ENCODE peak calls at places on chromosomes 16 and 17, in eight cellular contexts. H, C, O, Y, X, U, G and I are unnamed samples.

GRCh38 chr17:5630434-5630833 is 46.1 kb upstream of the NLRP1 start:
- DNase-seq in O (no peak), H (no peak), C (no peak), Y (no peak), X (no peak), U (no peak), G (no peak), I (no peak)

GRCh38 chr16:85565796-85566501 is 47.2 kb upstream of the GSE1 start:
- DNase-seq in Y (no peak), U (no peak), H (no peak), X (no peak), G (no peak), C (no peak), O (no peak), I (no peak)

GRCh38 chr17:47267354-47267828 is 13.8 kb downstream of the ITGB3 start:
- DNase-seq in C (no peak), Y (no peak), U (no peak), G (peak; percentile 59), X (no peak), O (no peak), H (no peak), I (no peak)

GRCh38 chr16:5838071-5838470 is 740.5 kb upstream of the EEF2KMT start:
- DNase-seq in G (no peak), H (no peak), U (no peak), Y (no peak), X (no peak), C (no peak), O (no peak), I (no peak)

GRCh38 chr16:86584726-86585721 is 6.7 kb downstream of the FOXL1 start:
- DNase-seq in H (no peak), O (no peak), Y (no peak), U (no peak), C (no peak), G (no peak), X (no peak), I (no peak)

GRCh38 chr16:67173808-67174705 is 3.7 kb downstream of the NOL3 start:
- DNase-seq in O (peak; percentile 60), X (peak; percentile 80), Y (peak; percentile 90), G (peak; percentile 34), U (no peak), C (no peak), H (peak; percentile 95), I (peak; percentile 80)

GRCh38 chr16:10978846-10979446 is 34.6 kb downstream of the CLEC16A start:
- DNase-seq in X (no peak), G (no peak), Y (no peak), U (no peak), O (no peak), H (no peak), C (no peak), I (no peak)

GRCh38 chr16:46658925-46659324 is 30.1 kb downstream of the VPS35 start:
- DNase-seq in Y (peak; percentile 14), H (peak; percentile 58), X (peak; percentile 58), U (no peak), O (no peak), C (no peak), G (no peak), I (no peak)

GRCh38 chr17:77383613-77384608 is 243.1 kb downstream of the SEC14L1 start:
- DNase-seq in C (no peak), H (peak; percentile 89), U (no peak), Y (peak; percentile 24), G (no peak), O (no peak), X (no peak), I (no peak)

GRCh38 chr16:87850009-87851006 is 19.0 kb downstream of the SLC7A5 start:
- DNase-seq in U (no peak), G (no peak), Y (peak; percentile 44), H (peak; percentile 69), C (peak; percentile 65), X (peak; percentile 85), O (peak; percentile 70), I (peak; percentile 72)

GRCh38 chr16:82814059-82814458 is 187.3 kb downstream of the CDH13 start:
- DNase-seq in O (no peak), G (no peak), X (no peak), H (no peak), C (no peak), Y (no peak), U (no peak), I (no peak)

GRCh38 chr16:14375132-14375491 is 254.9 kb downstream of the PARN start:
- DNase-seq in H (no peak), C (no peak), X (no peak), Y (no peak), U (no peak), G (no peak), O (no peak), I (no peak)

GRCh38 chr17:78620099-78620498 is 42.9 kb upstream of the DNAH17 start:
- DNase-seq in H (no peak), C (no peak), X (no peak), O (no peak), U (no peak), G (no peak), Y (no peak), I (no peak)

GRCh38 chr17:71830916-71831315 is 289.9 kb upstream of the SOX9 start:
- DNase-seq in G (no peak), H (no peak), X (no peak), C (no peak), Y (peak; percentile 27), U (no peak), O (no peak), I (no peak)

GRCh38 chr17:46925185-46925858 is 2.4 kb downstream of the GOSR2 start:
- DNase-seq in H (no peak), X (no peak), Y (no peak), O (no peak), C (no peak), U (no peak), G (no peak), I (no peak)

GRCh38 chr17:19482571-19482970 is 51.1 kb upstream of the SLC47A1 start:
- DNase-seq in C (no peak), Y (no peak), U (no peak), G (no peak), O (no peak), X (no peak), H (no peak), I (no peak)

GRCh38 chr16:67248401-67249177 is at the start of gene SLC9A5:
- DNase-seq in C (no peak), Y (no peak), X (peak; percentile 69), G (no peak), U (no peak), H (peak; percentile 45), O (peak; percentile 21), I (peak; percentile 63)

GRCh38 chr16:50196736-50197135 is 43.6 kb downstream of the TENT4B start:
- DNase-seq in X (no peak), Y (no peak), C (no peak), G (no peak), O (peak; percentile 36), U (no peak), H (no peak), I (no peak)

GRCh38 chr17:30554839-30555751 is 77.9 kb downstream of the GOSR1 start:
- DNase-seq in O (no peak), U (no peak), G (no peak), H (no peak), X (no peak), Y (no peak), C (no peak), I (no peak)

GRCh38 chr16:71297252-71297651 is 8.1 kb upstream of the CMTR2 start:
- DNase-seq in X (no peak), Y (no peak), H (no peak), U (no peak), G (no peak), C (no peak), O (no peak), I (no peak)

GRCh38 chr16:87190288-87191240 is 126.6 kb downstream of the C16orf95 start:
- DNase-seq in X (no peak), O (no peak), G (no peak), Y (no peak), H (no peak), C (no peak), U (no peak), I (no peak)

GRCh38 chr16:27781195-27781524 is 231.2 kb downstream of the KATNIP start:
- DNase-seq in U (no peak), G (no peak), O (no peak), C (no peak), X (no peak), Y (no peak), H (peak; percentile 65), I (no peak)

GRCh38 chr17:74759243-74759801 is 10.9 kb downstream of the NHERF1 start:
- DNase-seq in X (peak; percentile 73), G (no peak), Y (no peak), H (no peak), O (peak; percentile 67), U (no peak), C (no peak), I (no peak)

GRCh38 chr17:19867094-19867653 is 562 bp downstream of the ULK2 start:
- DNase-seq in U (no peak), H (peak; percentile 83), C (peak; percentile 27), O (peak; percentile 48), X (peak; percentile 73), Y (peak; percentile 77), G (no peak), I (peak; percentile 72)

GRCh38 chr16:11251525-11252481 is 4.2 kb downstream of the SOCS1 start:
- DNase-seq in X (peak; percentile 89), Y (no peak), O (peak; percentile 74), U (no peak), G (peak; percentile 63), H (no peak), C (peak; percentile 78), I (no peak)

GRCh38 chr16:88917146-88917914 is 50.9 kb upstream of the PABPN1L start:
- DNase-seq in G (no peak), Y (no peak), O (no peak), C (no peak), H (no peak), X (no peak), U (no peak), I (no peak)

GRCh38 chr17:73856585-73856984 is 212.3 kb upstream of the SDK2 start:
- DNase-seq in Y (no peak), C (no peak), O (no peak), X (no peak), H (no peak), U (no peak), G (no peak), I (no peak)

GRCh38 chr17:17151962-17152361 is 54.2 kb downstream of the PLD6 start:
- DNase-seq in C (no peak), G (peak; percentile 72), O (no peak), Y (peak; percentile 88), U (no peak), H (peak; percentile 95), X (peak; percentile 67), I (peak; percentile 68)

GRCh38 chr16:30628628-30629342 is 18.6 kb upstream of the ZNF689 start:
- DNase-seq in H (peak; percentile 89), G (peak; percentile 43), O (peak; percentile 62), U (no peak), X (peak; percentile 96), Y (peak; percentile 75), C (peak; percentile 89), I (peak; percentile 90)

GRCh38 chr17:73203135-73203787 is 10.4 kb downstream of the COG1 start:
- DNase-seq in U (no peak), Y (no peak), X (no peak), G (no peak), C (no peak), O (no peak), H (peak; percentile 41), I (no peak)

GRCh38 chr17:62807812-62808575 is at the start of gene MARCHF10:
- DNase-seq in X (no peak), O (no peak), G (no peak), U (no peak), Y (no peak), H (no peak), C (peak; percentile 43), I (peak; percentile 66)